ENCODE peak calls at places on chromosome 21, in eight cellular contexts. V is HCT116; L is colonic mucosa; Y is body of pancreas; U is CD4-positive, alpha-beta T cell; E is C1 segment of cervical spinal cord; Q is activated T-helper 1 cell treated with anti-CD3 and anti-CD28 coated beads, Interleukin-2, amount 50 U/mL, for 16 hours; Z is DMS79 treated with DMSO at 0.1 percent for 48 hours. W is an unnamed sample.

GRCh38 chr21:42721341-42721824 is 68.0 kb downstream of the PDE9A start:
- DNase-seq in Z (no peak), Y (peak), V (no peak), E (no peak), Q (no peak), U (no peak), L (peak), W (no peak)

GRCh38 chr21:20882462-20883415 is 115.5 kb upstream of the NCAM2 start:
- DNase-seq in Z (no peak), E (peak), L (peak), Q (no peak), V (peak), U (no peak), Y (peak), W (peak)

GRCh38 chr21:45994086-45994661 is 12.6 kb downstream of the COL6A1 start:
- DNase-seq in Y (peak), L (peak), U (no peak), Q (no peak), E (no peak), V (no peak), Z (no peak), W (no peak)

GRCh38 chr21:28309596-28309995 is 683.1 kb downstream of the LTN1 start:
- DNase-seq in Q (no peak), V (no peak), U (no peak), Y (no peak), E (no peak), L (no peak), Z (no peak), W (no peak)

GRCh38 chr21:43613755-43614638 is 45.3 kb downstream of the HSF2BP start:
- DNase-seq in L (no peak), Y (no peak), U (no peak), Q (no peak), Z (no peak), V (no peak), E (no peak), W (no peak)

GRCh38 chr21:42666023-42666747 is 12.8 kb downstream of the PDE9A start:
- DNase-seq in Q (no peak), E (no peak), V (no peak), Z (no peak), Y (no peak), U (no peak), L (no peak), W (no peak)

GRCh38 chr21:39033878-39034589 is 149.2 kb downstream of the PSMG1 start:
- DNase-seq in Y (peak), Q (no peak), U (no peak), L (peak), V (no peak), E (no peak), Z (no peak), W (no peak)

GRCh38 chr21:31732891-31733520 is 1.1 kb upstream of the SCAF4 start:
- DNase-seq in V (no peak), Z (peak), Y (no peak), L (peak), Q (no peak), E (no peak), U (no peak), W (no peak)

GRCh38 chr21:35783686-35784085 is 276.6 kb downstream of the SETD4 start:
- DNase-seq in E (no peak), U (no peak), Z (no peak), Q (no peak), V (no peak), Y (no peak), L (no peak), W (no peak)

GRCh38 chr21:25809013-25809412 is 74.2 kb downstream of the GABPA start:
- DNase-seq in L (no peak), Y (no peak), Q (no peak), V (no peak), Z (no peak), E (no peak), U (no peak), W (no peak)

GRCh38 chr21:41418393-41418792 is 7.6 kb upstream of the MX1 start:
- DNase-seq in E (no peak), U (no peak), Q (no peak), V (no peak), Y (no peak), Z (no peak), L (no peak), W (no peak)

GRCh38 chr21:36310016-36310415 is 10.0 kb upstream of the MORC3 start:
- DNase-seq in E (no peak), Z (no peak), Q (peak), L (no peak), V (no peak), U (no peak), Y (no peak), W (no peak)

GRCh38 chr21:38831526-38832467 is 26.1 kb downstream of the ETS2 start:
- DNase-seq in L (peak), U (no peak), Y (peak), V (peak), E (no peak), Q (no peak), Z (no peak), W (no peak)

GRCh38 chr21:43343095-43343991 is 83.6 kb downstream of the SIK1 start:
- DNase-seq in L (peak), V (no peak), E (no peak), Q (no peak), Z (peak), Y (peak), U (no peak), W (peak)

GRCh38 chr21:46081022-46081861 is 16.7 kb upstream of the COL6A2 start:
- DNase-seq in Q (no peak), E (no peak), L (no peak), U (no peak), Y (no peak), Z (no peak), V (no peak), W (no peak)

GRCh38 chr21:33299181-33299752 is 25.5 kb upstream of the IFNAR1 start:
- DNase-seq in Q (no peak), L (peak), Y (no peak), V (no peak), U (peak), E (no peak), Z (no peak), W (no peak)

GRCh38 chr21:46038871-46039397 is 57.4 kb downstream of the COL6A1 start:
- DNase-seq in V (no peak), Q (no peak), Z (no peak), U (no peak), E (no peak), L (no peak), Y (peak), W (no peak)

GRCh38 chr21:14918542-14918941 is 146.3 kb downstream of the NRIP1 start:
- DNase-seq in V (no peak), E (no peak), Z (no peak), Y (no peak), Q (no peak), L (no peak), U (no peak), W (no peak)

GRCh38 chr21:33229099-33229775 is 501 bp upstream of the IFNAR2 start:
- DNase-seq in L (no peak), Z (no peak), Q (no peak), E (no peak), V (no peak), U (no peak), Y (no peak), W (no peak)

GRCh38 chr21:31959881-31960280 is 87.1 kb downstream of the HUNK start:
- DNase-seq in Z (no peak), E (no peak), V (no peak), L (no peak), Q (no peak), Y (no peak), U (no peak), W (no peak)

GRCh38 chr21:29928537-29928936 is 11.3 kb downstream of the GRIK1 start:
- DNase-seq in L (no peak), Q (no peak), Z (no peak), Y (no peak), U (no peak), V (no peak), E (no peak), W (no peak)

GRCh38 chr21:46150073-46150472 is 5.3 kb downstream of the FTCD start:
- DNase-seq in L (no peak), Q (no peak), E (no peak), Z (no peak), V (no peak), U (no peak), Y (no peak), W (peak)

GRCh38 chr21:33651965-33652680 is 9.8 kb downstream of the ITSN1 start:
- DNase-seq in Y (no peak), Q (no peak), U (no peak), V (no peak), L (no peak), Z (no peak), E (no peak), W (no peak)

GRCh38 chr21:25283720-25284119 is 323.6 kb downstream of the MRPL39 start:
- DNase-seq in E (no peak), V (no peak), Z (no peak), U (no peak), L (no peak), Q (no peak), Y (peak), W (no peak)

GRCh38 chr21:42425603-42425985 is 21.9 kb downstream of the UBASH3A start:
- DNase-seq in U (no peak), Z (no peak), E (no peak), Y (no peak), V (no peak), Q (no peak), L (no peak), W (no peak)

GRCh38 chr21:36968414-36968813 is 1.9 kb upstream of the HLCS start:
- DNase-seq in V (no peak), L (no peak), Y (no peak), Q (no peak), E (no peak), U (no peak), Z (no peak), W (no peak)

GRCh38 chr21:15064576-15065380 is at the start of gene NRIP1:
- DNase-seq in E (peak), Y (peak), L (peak), Z (peak), U (peak), Q (peak), V (no peak), W (peak)

GRCh38 chr21:42263591-42264131 is 44.7 kb downstream of the ABCG1 start:
- DNase-seq in Y (peak), L (no peak), Z (peak), U (no peak), V (no peak), Q (no peak), E (no peak), W (no peak)

GRCh38 chr21:41564871-41565281 is 56.9 kb upstream of the TMPRSS2 start:
- DNase-seq in Z (no peak), L (peak), E (no peak), Q (no peak), V (no peak), U (no peak), Y (peak), W (no peak)

GRCh38 chr21:36297938-36298572 is 21.9 kb upstream of the MORC3 start:
- DNase-seq in Z (no peak), Q (peak), V (no peak), E (no peak), U (peak), Y (peak), L (peak), W (no peak)

GRCh38 chr21:38631171-38631570 is 132.9 kb upstream of the ERG start:
- DNase-seq in Q (no peak), Y (no peak), U (no peak), E (no peak), V (no peak), Z (no peak), L (no peak), W (no peak)

GRCh38 chr21:24023402-24023801 is 1583.9 kb downstream of the MRPL39 start:
- DNase-seq in L (no peak), Z (no peak), Q (no peak), U (no peak), Y (no peak), V (no peak), E (no peak), W (no peak)